ENCODE peak calls at places on chromosomes 3 and 15, in five cellular contexts. R is activated CD4-positive, alpha-beta T cell treated with anti-CD3 and anti-CD28 coated beads, Interleukin-2, amount 50 U/mL, for 1 hour; T is substantia nigra; U is COR-L47; A is neural crest cell. G is an unnamed sample.

GRCh38 chr3:57335273-57335938 is 42.9 kb upstream of the ASB14 start:
- DNase-seq in U (no peak), T (no peak), A (no peak), R (no peak), G (no peak)

GRCh38 chr3:14645453-14645852 is 6.1 kb upstream of the CCDC174 start:
- DNase-seq in R (no peak), U (no peak), A (no peak), T (no peak), G (no peak)

GRCh38 chr15:34709866-34710265 is 44.9 kb downstream of the GJD2 start:
- DNase-seq in R (no peak), T (no peak), U (no peak), A (no peak), G (no peak)

GRCh38 chr3:191774485-191774884 is 313.5 kb downstream of the PYDC2 start:
- DNase-seq in A (no peak), U (no peak), R (no peak), T (no peak), G (no peak)

GRCh38 chr3:128478576-128479506 is 12.2 kb upstream of the DNAJB8 start:
- DNase-seq in A (no peak), T (no peak), U (no peak), R (no peak), G (no peak)

GRCh38 chr3:64502284-64502683 is 185.5 kb downstream of the ADAMTS9 start:
- DNase-seq in A (no peak), T (no peak), U (no peak), R (no peak), G (no peak)

GRCh38 chr15:31365655-31366127 is 39.1 kb downstream of the KLF13 start:
- DNase-seq in U (peak), T (peak), R (peak), A (peak), G (peak)

GRCh38 chr15:73637527-73637926 is 4.3 kb upstream of the NPTN start:
- DNase-seq in T (no peak), R (no peak), A (no peak), U (no peak), G (no peak)

GRCh38 chr3:193655827-193656433 is 62.9 kb downstream of the OPA1 start:
- DNase-seq in A (no peak), T (no peak), U (no peak), R (no peak), G (no peak)

GRCh38 chr3:154060606-154061380 is 60.4 kb upstream of the ARHGEF26 start:
- DNase-seq in U (no peak), T (no peak), A (no peak), R (no peak), G (peak)

GRCh38 chr15:76012021-76012551 is at the start of gene NRG4:
- DNase-seq in R (no peak), A (no peak), T (no peak), U (no peak), G (no peak)

GRCh38 chr15:41806291-41807181 is 21.4 kb upstream of the JMJD7 start:
- DNase-seq in U (peak), R (no peak), T (no peak), A (no peak), G (no peak)

GRCh38 chr15:92101706-92102434 is 248.4 kb downstream of the SLCO3A1 start:
- DNase-seq in A (no peak), R (no peak), U (no peak), T (no peak), G (no peak)

G was measured in ascending aorta.